ENCODE peak calls at places on chromosomes 11 and 22, in four cellular contexts. A, N, F and Z are unnamed samples.

GRCh38 chr11:12232819-12233601 is 122.6 kb downstream of the MICAL2 start:
- DNase-seq in N (no peak), A (no peak), F (no peak), Z (no peak)

GRCh38 chr11:94786264-94787126 is 18.3 kb downstream of the AMOTL1 start:
- DNase-seq in N (no peak), A (no peak), F (no peak), Z (no peak)

GRCh38 chr22:48718818-48719500 is 1108.7 kb downstream of the BRD1 start:
- DNase-seq in F (no peak), N (no peak), A (peak; percentile 0), Z (no peak)

GRCh38 chr22:31122532-31123291 is at the start of gene INPP5J:
- DNase-seq in N (peak; percentile 55), A (peak; percentile 59), F (peak; percentile 84), Z (peak; percentile 58)

GRCh38 chr22:42876041-42876440 is 19.0 kb upstream of the ARFGAP3 start:
- DNase-seq in A (no peak), F (no peak), N (no peak), Z (no peak)

GRCh38 chr11:44351006-44351660 is 41.2 kb upstream of the ALX4 start:
- DNase-seq in A (no peak), F (no peak), N (no peak), Z (no peak)

GRCh38 chr11:8809605-8810272 is 101.2 kb upstream of the AKIP1 start:
- DNase-seq in A (no peak), F (no peak), N (no peak), Z (no peak)

GRCh38 chr11:107545101-107545514 is 20.4 kb downstream of the ALKBH8 start:
- DNase-seq in F (no peak), A (no peak), N (no peak), Z (no peak)

GRCh38 chr11:100769165-100769564 is 82.1 kb downstream of the ARHGAP42 start:
- DNase-seq in F (no peak), A (no peak), N (no peak), Z (no peak)

GRCh38 chr11:96207459-96208449 is 135.2 kb downstream of the MAML2 start:
- DNase-seq in A (no peak), N (peak; percentile 73), F (peak; percentile 65), Z (no peak)

GRCh38 chr11:8863838-8864237 is 47.2 kb upstream of the AKIP1 start:
- DNase-seq in A (no peak), N (no peak), F (no peak), Z (no peak)

GRCh38 chr22:47624277-47625012 is 862.0 kb downstream of the TBC1D22A start:
- DNase-seq in F (no peak), A (no peak), N (no peak), Z (peak; percentile 24)

GRCh38 chr11:6241316-6241715 is 2.4 kb downstream of the CNGA4 start:
- DNase-seq in A (no peak), F (no peak), N (no peak), Z (no peak)

GRCh38 chr11:43419460-43419859 is 60.7 kb downstream of the TTC17 start:
- DNase-seq in F (peak; percentile 63), A (no peak), N (peak; percentile 17), Z (no peak)

GRCh38 chr11:65773784-65774411 is 6.9 kb downstream of the AP5B1 start:
- DNase-seq in A (no peak), N (no peak), F (no peak), Z (peak; percentile 24)

GRCh38 chr11:65291613-65292012 is 23.1 kb upstream of the CDC42EP2 start:
- DNase-seq in F (no peak), N (no peak), A (no peak), Z (no peak)

GRCh38 chr22:40542821-40543540 is 93.5 kb downstream of the MRTFA start:
- DNase-seq in A (no peak), F (no peak), N (no peak), Z (no peak)

GRCh38 chr11:132463941-132464340 is 1068.4 kb downstream of the OPCML start:
- DNase-seq in F (no peak), N (no peak), A (no peak), Z (no peak)

GRCh38 chr11:64592656-64593055 is 1.6 kb downstream of the SLC22A12 start:
- DNase-seq in N (no peak), A (no peak), F (no peak), Z (no peak)

GRCh38 chr22:38112361-38112760 is 1.9 kb upstream of the BAIAP2L2 start:
- DNase-seq in A (no peak), F (peak; percentile 57), N (no peak), Z (no peak)

GRCh38 chr11:28835790-28836189 is 727.6 kb downstream of the METTL15 start:
- DNase-seq in A (no peak), F (no peak), N (no peak), Z (no peak)

GRCh38 chr11:129960216-129961214 is 42.1 kb downstream of the PRDM10 start:
- DNase-seq in N (no peak), A (no peak), F (no peak), Z (no peak)

GRCh38 chr11:64211181-64211872 is 4.8 kb downstream of the FERMT3 start:
- DNase-seq in F (no peak), N (no peak), A (no peak), Z (no peak)

GRCh38 chr22:46078241-46079092 is 71.9 kb upstream of the PPARA start:
- DNase-seq in A (peak; percentile 82), N (peak; percentile 91), F (no peak), Z (peak; percentile 62)

GRCh38 chr11:131982154-131982553 is 611.7 kb downstream of the NTM start:
- DNase-seq in A (no peak), N (no peak), F (no peak), Z (no peak)

GRCh38 chr11:109140857-109141515 is 281.0 kb upstream of the C11orf87 start:
- DNase-seq in N (no peak), F (no peak), A (no peak), Z (no peak)

GRCh38 chr22:30863161-30863833 is 105.3 kb downstream of the MORC2 start:
- DNase-seq in A (no peak), F (no peak), N (no peak), Z (no peak)

GRCh38 chr11:130211781-130212401 is 52.3 kb downstream of the ST14 start:
- DNase-seq in F (peak; percentile 18), A (no peak), N (no peak), Z (peak; percentile 23)

GRCh38 chr11:111334495-111335123 is 36.3 kb downstream of the POU2AF3 start:
- DNase-seq in A (no peak), F (peak; percentile 78), N (peak; percentile 73), Z (no peak)

GRCh38 chr11:19933801-19934488 is 221.3 kb downstream of the NAV2 start:
- DNase-seq in F (no peak), N (no peak), A (no peak), Z (no peak)

GRCh38 chr11:65872555-65873279 is at the start of gene EFEMP2:
- DNase-seq in F (no peak), A (peak; percentile 61), N (no peak), Z (no peak)

GRCh38 chr11:74953448-74953847 is 4.4 kb downstream of the SPCS2 start:
- DNase-seq in A (no peak), F (no peak), N (no peak), Z (no peak)

GRCh38 chr11:74954199-74954598 is 5.1 kb downstream of the SPCS2 start:
- DNase-seq in F (no peak), A (no peak), N (no peak), Z (no peak)

GRCh38 chr11:74950374-74950969 is 1.4 kb downstream of the SPCS2 start:
- DNase-seq in F (no peak), N (no peak), A (no peak), Z (no peak)

GRCh38 chr11:74951241-74951640 is 2.2 kb downstream of the SPCS2 start:
- DNase-seq in F (no peak), A (no peak), N (no peak), Z (no peak)

DNA sequence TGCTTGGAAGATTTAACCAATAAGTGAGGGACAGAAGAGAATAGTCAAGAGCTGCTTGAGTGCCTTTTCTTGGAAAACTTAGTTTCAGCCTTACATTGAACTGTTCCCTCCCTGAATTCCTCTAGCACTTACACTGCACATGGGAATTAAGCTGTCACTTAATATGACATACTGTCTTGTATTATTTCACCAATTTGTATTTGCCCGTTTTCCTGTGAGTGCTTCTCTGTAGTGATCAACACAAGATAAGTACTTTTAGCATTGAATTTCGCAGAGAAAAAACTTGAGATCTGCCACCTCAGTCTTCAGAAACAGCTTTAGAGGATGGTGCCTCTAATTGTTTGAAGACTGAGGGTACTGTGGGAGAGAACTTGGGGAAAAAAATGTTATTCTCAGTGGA is 3.7 kb downstream of the SPCS2 start:
- DNase-seq in A (no peak), N (no peak), F (no peak), Z (no peak)
- H3K4me3 ChIP-seq in A (no peak overlapping the region), N (no peak overlapping the region), F (no peak overlapping the region), Z (no peak overlapping the region)

GRCh38 chr22:19854778-19855503 is at the start of the genes GNB1L and RTL10:
- DNase-seq in F (peak; percentile 97), N (peak; percentile 96), A (peak; percentile 98), Z (peak; percentile 96)
- TF ChIP-seq CTCF in F (no peak), N (peak; percentile 51), A (peak; percentile 13), Z (no peak)

DNA sequence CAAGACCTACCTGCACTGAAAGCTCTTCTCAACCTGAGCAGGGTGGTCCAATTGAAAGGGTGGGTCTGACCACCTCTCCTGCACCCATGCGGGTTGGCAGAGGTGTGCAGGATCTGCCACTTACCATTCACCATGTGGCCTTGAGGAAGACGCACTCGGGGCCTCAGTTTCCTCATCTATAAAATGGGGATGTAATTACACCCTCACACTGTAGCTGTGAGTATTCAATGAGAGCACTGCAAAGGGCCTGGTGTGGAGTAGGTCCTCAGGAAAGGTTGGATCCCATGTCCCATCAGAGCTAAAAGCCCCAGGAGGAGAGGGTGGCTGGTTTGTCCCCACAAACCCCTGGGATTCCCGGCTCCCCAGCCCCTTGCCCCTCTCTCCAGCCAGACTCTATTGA is 557 bp upstream of the TAGLN start:
- DNase-seq in F (no peak), A (no peak), N (no peak), Z (no peak)
- H3K4me3 ChIP-seq in F (no peak overlapping the region), A (peak overlapping the region; percentile 58), N (peak overlapping the region; percentile 9), Z (no peak overlapping the region)

DNA sequence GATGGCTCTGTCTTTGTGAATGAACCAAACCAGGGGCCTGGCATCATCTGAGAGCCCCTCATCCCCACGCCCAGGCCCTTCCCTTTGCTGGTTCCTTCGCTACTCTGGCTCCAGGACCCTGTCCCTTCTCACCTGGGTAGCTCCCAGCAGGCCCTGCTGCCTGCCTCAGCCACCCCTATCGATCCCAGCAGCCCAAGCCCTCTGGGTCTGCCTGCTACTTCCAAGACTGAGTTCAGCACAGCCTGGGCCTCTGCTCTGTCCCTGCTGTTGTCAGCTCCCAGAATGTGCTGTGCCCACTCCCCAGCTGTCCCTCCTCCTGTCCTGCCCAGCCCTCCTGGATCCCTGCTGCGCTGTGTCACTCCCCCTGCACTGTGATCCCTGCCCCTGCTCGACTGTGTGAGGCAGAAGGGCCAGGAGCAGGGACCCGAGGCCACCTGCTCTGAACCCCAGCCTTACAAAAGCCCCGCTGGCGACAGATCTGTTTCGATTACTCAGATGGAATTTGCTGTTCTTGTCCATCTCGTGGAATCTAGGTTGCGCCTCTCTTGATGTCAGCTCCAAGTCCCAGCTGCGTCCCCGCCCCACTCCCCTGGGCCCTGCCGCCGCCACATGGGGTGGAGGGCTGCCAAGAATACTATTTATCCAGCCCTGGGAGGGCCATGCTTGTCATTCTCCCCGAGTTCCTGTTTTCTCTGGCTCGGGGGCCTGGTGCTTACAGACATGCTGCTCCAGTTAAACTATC is 13.0 kb downstream of the MRPL21 start:
- DNase-seq in A (peak; percentile 90), F (peak; percentile 36), N (peak; percentile 94), Z (peak; percentile 35)
- TF ChIP-seq CTCF in A (no peak), F (no peak), N (peak; percentile 17), Z (no peak)